ENCODE peak calls at places on chromosomes 4 and X, in five cellular contexts. C is GM12865, Y is right atrium auricular region, J is A549, W is neural progenitor cell. B is an unnamed sample.

GRCh38 chrX:146581981-146582712 is 227.4 kb upstream of the CXorf51B start:
- DNase-seq in C (no peak), Y (no peak), J (no peak), W (peak), B (no peak)

GRCh38 chrX:74423289-74423985 is 2.1 kb downstream of the SLC16A2 start:
- DNase-seq in C (no peak), Y (no peak), J (no peak), W (no peak), B (no peak)

GRCh38 chr4:37865450-37865849 is 25.4 kb upstream of the TBC1D1 start:
- DNase-seq in C (no peak), Y (no peak), J (no peak), W (no peak), B (no peak)

GRCh38 chr4:106687026-106687425 is 318.4 kb upstream of the GIMD1 start:
- DNase-seq in C (no peak), Y (no peak), J (no peak), W (no peak), B (no peak)

GRCh38 chrX:20066968-20067708 is 49.6 kb downstream of the MAP7D2 start:
- DNase-seq in C (peak), Y (no peak), J (peak), W (peak), B (no peak)

GRCh38 chr4:109441858-109442480 is 8.4 kb downstream of the SEC24B start:
- DNase-seq in C (no peak), Y (no peak), J (no peak), W (no peak), B (no peak)

GRCh38 chr4:121822796-121823504 is 733 bp downstream of the CCNA2 start:
- DNase-seq in C (peak), Y (no peak), J (peak), W (peak), B (no peak)

GRCh38 chr4:102554482-102554881 is 53.3 kb downstream of the NFKB1 start:
- DNase-seq in C (no peak), Y (peak), J (no peak), W (peak), B (no peak)

GRCh38 chr4:119833611-119834010 is 205.0 kb upstream of the PDE5A start:
- DNase-seq in C (no peak), Y (no peak), J (no peak), W (no peak), B (no peak)

GRCh38 chr4:8227201-8227770 is 28.2 kb downstream of the SH3TC1 start:
- DNase-seq in C (no peak), Y (no peak), J (no peak), W (no peak), B (no peak)

GRCh38 chr4:8230033-8230432 is 30.9 kb downstream of the SH3TC1 start:
- DNase-seq in C (no peak), Y (no peak), J (no peak), W (no peak), B (no peak)

GRCh38 chr4:8227771-8228318 is 28.8 kb downstream of the SH3TC1 start:
- DNase-seq in C (no peak), Y (no peak), J (no peak), W (no peak), B (no peak)

GRCh38 chr4:8229341-8229975 is 30.4 kb downstream of the SH3TC1 start:
- DNase-seq in C (no peak), Y (no peak), J (no peak), W (no peak), B (no peak)

DNA sequence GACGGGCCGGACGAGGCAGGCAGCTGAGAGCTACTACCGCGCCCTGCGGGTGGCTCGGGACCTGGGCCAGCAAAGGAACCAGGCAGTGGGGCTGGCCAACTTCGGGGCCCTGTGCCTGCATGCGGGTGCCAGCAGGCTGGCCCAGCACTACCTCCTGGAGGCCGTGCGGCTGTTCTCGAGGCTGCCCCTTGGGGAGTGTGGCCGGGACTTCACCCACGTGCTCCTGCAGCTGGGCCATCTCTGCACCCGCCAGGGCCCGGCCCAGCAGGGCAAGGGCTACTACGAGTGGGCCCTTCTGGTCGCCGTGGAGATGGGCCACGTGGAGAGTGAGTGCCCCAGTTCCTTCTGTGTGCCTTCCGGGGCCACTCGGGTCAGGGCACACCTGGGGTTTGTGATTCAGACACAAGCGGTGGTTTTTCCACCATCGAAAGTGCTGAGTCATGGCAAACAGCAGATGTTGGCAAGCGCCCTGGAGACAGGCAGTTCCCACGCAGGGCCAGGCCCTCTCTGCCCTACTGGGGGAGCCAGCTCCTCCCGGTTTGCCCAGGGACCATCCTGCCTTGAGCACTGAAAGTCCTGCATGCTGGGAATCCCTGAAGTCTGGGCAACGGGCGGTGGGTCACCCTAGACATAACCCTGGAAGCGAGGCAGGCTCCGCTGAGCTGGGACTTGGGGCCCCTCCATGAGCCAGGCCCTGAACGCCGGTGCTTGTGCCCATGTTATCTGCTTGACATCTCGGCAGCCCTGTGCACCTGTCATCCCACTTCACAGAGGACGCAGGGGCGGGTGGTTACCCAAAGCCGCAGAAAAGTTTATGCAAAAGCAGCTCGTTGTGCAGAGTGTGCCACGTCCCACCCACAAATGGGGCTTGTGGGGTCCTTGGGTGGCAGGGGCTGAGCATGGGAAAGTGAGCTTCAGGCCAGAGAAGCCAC is 29.5 kb downstream of the SH3TC1 start:
- DNase-seq in C (peak), Y (peak), J (peak), W (peak), B (peak)
- H3K4me3 ChIP-seq in C (peak), Y (no peak), J (no peak), W (no peak), B (no peak)

GRCh38 chr4:138007572-138007971 is 234.6 kb downstream of the SLC7A11 start:
- DNase-seq in C (no peak), Y (no peak), J (no peak), W (peak), B (no peak)
- TF ChIP-seq CTCF in C (no peak), Y (no peak), J (no peak), W (peak), B (peak)

GRCh38 chr4:87105101-87105852 is 115.1 kb downstream of the KLHL8 start:
- DNase-seq in C (no peak), Y (no peak), J (no peak), W (no peak), B (no peak)

GRCh38 chr4:87100093-87100634 is 120.3 kb downstream of the KLHL8 start:
- DNase-seq in C (no peak), Y (no peak), J (no peak), W (peak), B (no peak)

GRCh38 chr4:87101543-87102199 is 118.7 kb downstream of the KLHL8 start:
- DNase-seq in C (no peak), Y (no peak), J (no peak), W (no peak), B (no peak)

GRCh38 chr4:87103691-87104187 is 116.7 kb downstream of the KLHL8 start:
- DNase-seq in C (no peak), Y (no peak), J (no peak), W (no peak), B (no peak)

GRCh38 chr4:87103086-87103485 is 117.3 kb downstream of the KLHL8 start:
- DNase-seq in C (no peak), Y (no peak), J (no peak), W (no peak), B (no peak)
- H3K4me3 ChIP-seq in C (no peak), Y (no peak), J (no peak), W (no peak), B (no peak)

GRCh38 chr4:179624768-179625181 is 2182.5 kb upstream of the AGA start:
- DNase-seq in C (peak), Y (no peak), J (no peak), W (peak), B (no peak)

GRCh38 chr4:179625391-179625790 is 2183.2 kb upstream of the AGA start:
- DNase-seq in C (no peak), Y (no peak), J (no peak), W (peak), B (no peak)

DNA sequence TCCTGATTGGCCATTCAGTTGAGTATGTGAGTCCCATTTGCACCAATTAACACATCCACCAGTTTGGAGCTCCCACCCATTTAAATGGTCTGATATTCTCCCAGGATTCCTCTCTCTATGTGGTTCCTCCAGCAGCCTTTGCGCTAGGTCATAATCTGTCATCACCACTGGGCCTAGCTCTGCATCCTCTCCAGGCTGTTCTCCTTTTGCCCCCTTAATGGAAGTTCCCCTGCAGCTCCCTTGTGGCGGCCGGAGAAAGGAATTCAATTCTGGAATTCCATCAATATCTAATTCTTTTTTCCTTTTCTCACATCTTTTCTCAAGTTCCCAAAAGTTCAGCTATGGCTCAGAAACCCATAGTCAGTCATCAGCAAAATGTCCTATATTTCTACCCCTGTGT is 2184.4 kb upstream of the AGA start:
- DNase-seq in C (no peak), Y (no peak), J (peak), W (peak), B (no peak)
- TF ChIP-seq CTCF in C (no peak), Y (no peak), J (no peak), W (peak), B (peak)

GRCh38 chr4:15077969-15078368 is 75.7 kb downstream of the CPEB2 start:
- DNase-seq in C (no peak), Y (no peak), J (peak), W (no peak), B (no peak)
- H3K4me3 ChIP-seq in C (no peak), Y (no peak), J (no peak), W (no peak), B (no peak)

DNA sequence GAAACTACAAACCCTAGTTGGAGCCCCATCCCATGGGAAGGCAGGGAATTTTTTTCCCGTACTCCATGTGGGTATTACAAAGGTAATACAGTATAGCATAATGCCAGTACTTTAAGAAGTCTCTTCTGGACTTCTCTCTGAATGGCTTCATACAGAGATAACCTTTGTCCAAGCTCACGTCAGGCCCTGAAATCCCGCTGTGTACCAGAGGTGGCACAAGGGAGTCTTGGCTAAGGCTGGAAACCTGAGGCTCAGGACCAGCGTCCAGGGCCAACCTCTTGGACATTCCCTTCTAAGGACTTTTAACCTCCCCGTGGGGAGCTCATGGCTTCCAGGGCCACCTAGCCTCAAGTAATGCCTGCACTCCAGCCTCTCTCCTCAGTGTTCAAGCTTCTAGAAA is 338.9 kb upstream of the FAM241A start:
- DNase-seq in C (peak), Y (no peak), J (peak), W (peak), B (no peak)
- TF ChIP-seq CTCF in C (no peak), Y (no peak), J (no peak), W (peak), B (peak)

GRCh38 chr4:153148796-153149195 is 55.4 kb upstream of the TRIM2 start:
- DNase-seq in C (no peak), Y (no peak), J (no peak), W (no peak), B (no peak)

GRCh38 chr4:153152453-153153338 is 51.5 kb upstream of the TRIM2 start:
- DNase-seq in C (peak), Y (no peak), J (no peak), W (peak), B (no peak)

GRCh38 chr4:153154010-153154975 is 50.0 kb upstream of the TRIM2 start:
- DNase-seq in C (no peak), Y (no peak), J (peak), W (no peak), B (no peak)

GRCh38 chr4:153153339-153153851 is 50.8 kb upstream of the TRIM2 start:
- DNase-seq in C (peak), Y (no peak), J (peak), W (peak), B (no peak)

DNA sequence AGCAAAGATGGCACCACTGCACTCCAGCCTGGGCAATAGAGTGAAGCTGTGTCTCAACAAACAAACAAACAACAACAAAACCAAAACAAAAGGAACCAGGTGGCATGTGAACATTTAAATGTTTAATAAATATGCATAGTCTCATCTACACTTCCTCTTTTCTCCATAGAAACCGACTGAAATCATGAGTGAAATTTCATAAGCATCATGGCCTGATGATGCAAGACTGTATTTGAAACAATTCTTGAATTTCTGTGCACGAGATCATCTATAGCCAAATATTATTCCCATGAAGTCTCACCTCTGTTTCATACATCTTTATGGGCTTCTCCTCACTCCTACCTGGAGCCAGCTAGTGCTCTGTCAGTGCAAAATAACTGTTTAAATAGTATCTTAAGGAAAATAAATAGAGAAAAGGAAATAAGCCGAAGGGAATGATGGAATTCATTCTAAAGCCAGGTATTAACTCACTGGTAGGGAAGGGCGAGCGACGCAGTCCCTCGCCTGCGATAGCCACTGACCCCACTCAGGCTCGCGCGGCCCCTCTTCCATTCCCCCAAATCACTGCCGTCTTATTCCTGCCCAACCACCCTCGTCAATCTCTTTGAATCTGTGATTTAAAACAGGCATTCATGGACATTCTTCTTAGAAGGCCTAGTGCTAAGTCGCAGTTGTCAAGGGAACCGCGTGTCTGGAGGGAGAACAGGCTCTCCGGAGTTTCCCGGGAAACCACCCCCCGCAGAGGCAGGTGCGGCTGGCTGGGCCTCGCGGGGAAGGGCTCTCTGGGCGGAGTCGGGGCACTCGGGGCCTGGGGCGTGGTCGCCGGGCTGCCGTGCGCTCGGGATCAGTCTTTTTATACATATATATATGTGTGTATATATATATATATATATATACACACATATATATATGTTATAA is 52.4 kb upstream of the TRIM2 start:
- DNase-seq in C (peak), Y (no peak), J (peak), W (peak), B (no peak)
- H3K4me3 ChIP-seq in C (no peak), Y (no peak), J (peak), W (peak), B (peak)

GRCh38 chr4:4781936-4782754 is 77.3 kb upstream of the MSX1 start:
- DNase-seq in C (no peak), Y (no peak), J (no peak), W (no peak), B (no peak)

GRCh38 chr4:4778491-4779003 is 80.9 kb upstream of the MSX1 start:
- DNase-seq in C (no peak), Y (no peak), J (no peak), W (no peak), B (no peak)

GRCh38 chr4:4780634-4781287 is 78.7 kb upstream of the MSX1 start:
- DNase-seq in C (no peak), Y (no peak), J (peak), W (no peak), B (no peak)

GRCh38 chr4:4776934-4777333 is 82.5 kb upstream of the MSX1 start:
- DNase-seq in C (no peak), Y (no peak), J (no peak), W (no peak), B (no peak)

GRCh38 chr4:4779486-4779885 is 80.0 kb upstream of the MSX1 start:
- DNase-seq in C (no peak), Y (no peak), J (no peak), W (no peak), B (no peak)
- TF ChIP-seq CTCF in C (no peak), Y (no peak), J (no peak), W (no peak), B (no peak)

GRCh38 chr4:173525118-173526033 is 4.7 kb downstream of the HAND2 start:
- DNase-seq in C (no peak), Y (no peak), J (no peak), W (peak), B (no peak)
- H3K4me3 ChIP-seq in C (no peak), Y (peak), J (no peak), W (no peak), B (no peak)

GRCh38 chr4:12852338-12853307 is 631.5 kb downstream of the RAB28 start:
- DNase-seq in C (peak), Y (no peak), J (peak), W (peak), B (peak)
- TF ChIP-seq CTCF in C (peak), Y (peak), J (peak), W (peak), B (peak)